ENCODE peak calls at places on chromosomes 16 and 17, in six cellular contexts. N is thyroid gland, E is transverse colon, F is body of pancreas, R is mammary epithelial cell, J is heart right ventricle. I is an unnamed sample. For H3K4me1, the result is how much of the 10 kb centered on the place peaks cover.

GRCh38 chr17:31452561-31453110 is 61.2 kb downstream of the RAB11FIP4 start:
- DNase-seq in N (no peak), E (no peak), F (no peak), R (no peak), J (no peak), I (no peak)

GRCh38 chr17:79592198-79592597 is 18.7 kb downstream of the RBFOX3 start:
- DNase-seq in N (no peak), E (no peak), F (no peak), R (no peak), J (no peak), I (no peak)

GRCh38 chr17:15398291-15398690 is 56.9 kb upstream of the TEKT3 start:
- DNase-seq in N (no peak), E (no peak), F (no peak), R (peak), J (no peak), I (no peak)

GRCh38 chr16:51034481-51035109 is 116.5 kb downstream of the SALL1 start:
- DNase-seq in N (peak), E (no peak), F (no peak), R (no peak), J (no peak), I (no peak)

GRCh38 chr16:13864689-13865088 is 55.3 kb upstream of the ERCC4 start:
- DNase-seq in N (no peak), E (no peak), F (no peak), R (no peak), J (no peak), I (no peak)

GRCh38 chr17:32536736-32537646 is 50.2 kb downstream of the CDK5R1 start:
- DNase-seq in N (no peak), E (no peak), F (no peak), R (no peak), J (no peak), I (no peak)

GRCh38 chr17:67514998-67515397 is 137.9 kb downstream of the PITPNC1 start:
- DNase-seq in N (no peak), E (no peak), F (peak), R (no peak), J (no peak), I (peak)

GRCh38 chr17:57342141-57342540 is 85.8 kb downstream of the MSI2 start:
- DNase-seq in N (peak), E (no peak), F (no peak), R (no peak), J (no peak), I (no peak)

GRCh38 chr17:17358060-17358751 is 55.0 kb downstream of the NT5M start:
- DNase-seq in N (no peak), E (no peak), F (no peak), R (no peak), J (no peak), I (no peak)

GRCh38 chr17:63335818-63336217 is 110.3 kb downstream of the CYB561 start:
- DNase-seq in N (no peak), E (no peak), F (no peak), R (no peak), J (no peak), I (no peak)

GRCh38 chr16:19114359-19115147 is 789 bp downstream of the ITPRIPL2 start:
- DNase-seq in N (peak), E (peak), F (peak), R (peak), J (peak), I (peak)

GRCh38 chr17:48548687-48549621 is 4.0 kb upstream of the HOXB2 start:
- DNase-seq in N (no peak), E (no peak), F (no peak), R (peak), J (no peak), I (no peak)

GRCh38 chr17:49850772-49851386 is 3.0 kb upstream of the TAC4 start:
- DNase-seq in N (peak), E (no peak), F (no peak), R (no peak), J (no peak), I (no peak)

GRCh38 chr17:69175812-69176517 is 34.3 kb upstream of the ABCA6 start:
- DNase-seq in N (no peak), E (no peak), F (no peak), R (peak), J (no peak), I (peak)

GRCh38 chr17:31392002-31392855 is 754 bp downstream of the RAB11FIP4 start:
- DNase-seq in N (no peak), E (no peak), F (no peak), R (no peak), J (no peak), I (no peak)

GRCh38 chr16:25106567-25107465 is 4.7 kb upstream of the LCMT1 start:
- DNase-seq in N (peak), E (peak), F (peak), R (peak), J (peak), I (peak)

GRCh38 chr16:7021653-7022275 is 310.9 kb upstream of the RBFOX1 start:
- DNase-seq in N (no peak), E (no peak), F (no peak), R (no peak), J (no peak), I (no peak)

GRCh38 chr17:4708436-4708835 is 2.0 kb upstream of the ARRB2 start:
- DNase-seq in N (no peak), E (no peak), F (no peak), R (no peak), J (no peak), I (peak)

GRCh38 chr17:74211141-74211928 is 2.0 kb upstream of the TTYH2 start:
- DNase-seq in N (no peak), E (no peak), F (no peak), R (no peak), J (no peak), I (no peak)

GRCh38 chr16:30084816-30085159 is 6.9 kb downstream of the TBX6 start:
- DNase-seq in N (no peak), E (no peak), F (no peak), R (no peak), J (peak), I (no peak)

GRCh38 chr17:41448506-41448905 is 7.7 kb upstream of the KRT38 start:
- DNase-seq in N (no peak), E (no peak), F (no peak), R (no peak), J (no peak), I (no peak)

GRCh38 chr16:51542856-51543510 is 391.9 kb upstream of the SALL1 start:
- DNase-seq in N (no peak), E (no peak), F (no peak), R (no peak), J (no peak), I (no peak)

GRCh38 chr17:37713624-37714023 is 31.2 kb downstream of the HNF1B start:
- DNase-seq in N (no peak), E (no peak), F (peak), R (no peak), J (no peak), I (no peak)

GRCh38 chr17:75806822-75807500 is 22.4 kb downstream of the UNK start:
- DNase-seq in N (no peak), E (no peak), F (no peak), R (no peak), J (no peak), I (no peak)

GRCh38 chr16:56047307-56048234 is 143.7 kb upstream of the GNAO1 start:
- DNase-seq in N (no peak), E (no peak), F (no peak), R (no peak), J (no peak), I (no peak)

GRCh38 chr17:3554440-3554839 is 3.2 kb downstream of the TRPV3 start:
- DNase-seq in N (no peak), E (no peak), F (no peak), R (no peak), J (no peak), I (no peak)

GRCh38 chr16:70512456-70512855 is 10.9 kb downstream of the COG4 start:
- DNase-seq in N (no peak), E (no peak), F (no peak), R (peak), J (no peak), I (peak)

GRCh38 chr16:67155305-67156145 is 4.2 kb downstream of the TRADD start:
- DNase-seq in N (peak), E (peak), F (peak), R (peak), J (peak), I (peak)

GRCh38 chr16:75120253-75120652 is 3.7 kb upstream of the LDHD start:
- DNase-seq in N (no peak), E (no peak), F (no peak), R (no peak), J (no peak), I (no peak)

GRCh38 chr16:10576390-10577304 is 3.8 kb downstream of the EMP2 start:
- DNase-seq in N (no peak), E (no peak), F (no peak), R (no peak), J (no peak), I (no peak)

GRCh38 chr16:66918803-66919568 is at the start of gene CDH16:
- DNase-seq in N (peak), E (no peak), F (no peak), R (no peak), J (no peak), I (peak)

GRCh38 chr16:58665200-58665599 is 19.4 kb downstream of the SLC38A7 start:
- DNase-seq in N (no peak), E (no peak), F (no peak), R (no peak), J (no peak), I (no peak)

GRCh38 chr17:79977161-79977631 is 58.5 kb downstream of the TBC1D16 start:
- DNase-seq in N (no peak), E (no peak), F (peak), R (no peak), J (no peak), I (no peak)

GRCh38 chr16:19704321-19705130 is 13.5 kb downstream of the KNOP1 start:
- DNase-seq in N (no peak), E (no peak), F (no peak), R (peak), J (no peak), I (no peak)

GRCh38 chr16:67546761-67547422 is 15.4 kb upstream of the CTCF start:
- DNase-seq in N (peak), E (peak), F (peak), R (peak), J (peak), I (peak)

GRCh38 chr17:29143894-29144293 is 36.3 kb downstream of the MYO18A start:
- DNase-seq in N (no peak), E (no peak), F (no peak), R (no peak), J (no peak), I (peak)

GRCh38 chr17:58338907-58339774 is 10.5 kb upstream of the TSPOAP1 start:
- DNase-seq in N (no peak), E (peak), F (no peak), R (no peak), J (no peak), I (no peak)

GRCh38 chr17:32192379-32192778 is 50.1 kb downstream of the RHOT1 start:
- DNase-seq in N (no peak), E (no peak), F (no peak), R (peak), J (no peak), I (no peak)

GRCh38 chr16:9340402-9341095 is 249.1 kb downstream of the HAPSTR1 start:
- DNase-seq in N (no peak), E (no peak), F (no peak), R (no peak), J (no peak), I (no peak)

GRCh38 chr16:27281285-27281684 is 12.7 kb upstream of the NSMCE1 start:
- DNase-seq in N (no peak), E (no peak), F (no peak), R (no peak), J (no peak), I (no peak)
- H3K4me3 ChIP-seq in N (no peak), E (no peak), F (no peak), R (no peak), J (no peak), I (no peak)

GRCh38 chr17:44210342-44211192 is 8.9 kb downstream of the UBTF start:
- DNase-seq in N (peak), E (peak), F (peak), R (peak), J (peak), I (peak)

GRCh38 chr17:44212507-44213402 is 6.7 kb downstream of the UBTF start:
- DNase-seq in N (no peak), E (no peak), F (no peak), R (no peak), J (no peak), I (no peak)

GRCh38 chr17:44209786-44210341 is 9.6 kb downstream of the UBTF start:
- DNase-seq in N (no peak), E (no peak), F (no peak), R (peak), J (no peak), I (no peak)

GRCh38 chr17:44213403-44214229 is 5.9 kb downstream of the UBTF start:
- DNase-seq in N (no peak), E (no peak), F (no peak), R (no peak), J (no peak), I (no peak)

DNA sequence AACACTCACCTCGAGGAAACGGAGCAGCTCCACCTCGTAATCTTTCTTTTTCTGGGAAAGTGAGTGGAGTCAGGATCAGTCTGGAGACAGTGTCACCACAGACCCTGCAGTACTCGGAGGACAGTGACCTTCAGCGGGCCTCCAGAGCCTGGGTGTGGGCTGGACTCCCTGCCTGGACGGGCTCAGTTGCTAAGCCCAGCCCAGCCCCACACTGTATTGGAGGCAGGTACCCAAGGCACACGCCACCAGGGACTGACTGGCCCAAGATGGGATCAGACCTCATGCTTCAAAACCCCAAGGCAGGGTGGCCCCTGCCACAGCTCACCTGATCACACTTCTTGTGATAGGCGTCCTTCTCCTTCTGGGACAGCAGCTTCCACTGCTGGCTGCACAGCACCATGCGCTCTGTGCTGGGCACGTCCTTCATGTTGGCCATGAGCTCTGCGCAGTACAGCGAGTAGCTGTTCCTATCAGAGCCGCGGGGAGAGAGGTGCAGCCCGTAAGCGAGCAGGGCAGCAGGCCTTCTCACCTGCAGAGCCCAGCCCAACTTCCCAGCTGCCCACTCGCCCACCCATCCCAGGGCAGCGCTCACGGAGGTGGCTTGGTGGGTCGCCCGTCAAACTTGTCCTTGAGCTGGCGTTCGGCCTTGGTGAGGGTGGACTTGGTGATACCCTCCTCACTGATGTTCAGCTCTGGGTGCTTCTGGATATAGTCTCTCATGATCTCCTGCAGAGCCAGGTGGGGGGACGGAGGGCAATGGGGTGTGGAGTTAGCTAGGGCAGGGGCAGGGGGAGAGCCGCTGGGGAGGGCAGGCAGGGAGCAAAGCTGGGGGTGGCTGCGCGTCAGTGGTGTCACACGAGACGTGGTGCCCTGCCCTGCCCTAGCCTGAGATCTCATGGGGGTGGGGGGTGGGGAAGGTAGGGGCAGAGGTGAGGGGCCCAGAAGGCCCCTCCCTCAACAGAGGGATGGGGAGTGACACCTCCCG is 7.9 kb downstream of the UBTF start:
- DNase-seq in N (no peak), E (no peak), F (no peak), R (no peak), J (no peak), I (no peak)
- H3K4me1 ChIP-seq in N (under half), E (under half), F (under half), R (under half), J (under half), I (under half)

GRCh38 chr17:949623-950338 is 29.8 kb downstream of the NXN start:
- DNase-seq in N (no peak), E (no peak), F (no peak), R (no peak), J (no peak), I (no peak)

GRCh38 chr17:954431-955164 is 25.0 kb downstream of the NXN start:
- DNase-seq in N (peak), E (no peak), F (no peak), R (no peak), J (no peak), I (no peak)

GRCh38 chr17:948284-948852 is 31.2 kb downstream of the NXN start:
- DNase-seq in N (no peak), E (no peak), F (no peak), R (no peak), J (no peak), I (no peak)

GRCh38 chr17:953767-954166 is 25.8 kb downstream of the NXN start:
- DNase-seq in N (no peak), E (no peak), F (no peak), R (no peak), J (no peak), I (no peak)

GRCh38 chr17:951388-952132 is 28.0 kb downstream of the NXN start:
- DNase-seq in N (peak), E (peak), F (peak), R (peak), J (no peak), I (no peak)
- H3K4me3 ChIP-seq in N (no peak), E (no peak), F (no peak), R (no peak), J (peak), I (no peak)

GRCh38 chr16:49824600-49824999 is 31.3 kb downstream of the ZNF423 start:
- DNase-seq in N (no peak), E (no peak), F (no peak), R (no peak), J (no peak), I (no peak)
- H3K4me1 ChIP-seq in N (under half), E (under half), F (under half), R (under half), J (under half), I (under half)

I was measured in small intestine.